ENCODE peak calls at places on chromosomes 3 and 15, in four cellular contexts. F is transverse colon, E is stomach, A is HCT116. G is an unnamed sample.

GRCh38 chr3:70861234-70861633 is 548.8 kb upstream of the MDFIC2 start:
- DNase-seq in F (no peak), A (no peak), E (no peak), G (no peak)

GRCh38 chr3:159988617-159989251 is at the start of gene IL12A:
- DNase-seq in F (peak; percentile 90), A (peak; percentile 52), E (peak; percentile 85), G (peak; percentile 72)

GRCh38 chr3:9947025-9947995 is 4.9 kb downstream of the PRRT3 start:
- DNase-seq in E (peak; percentile 81), A (peak; percentile 74), F (peak; percentile 80), G (peak; percentile 47)

GRCh38 chr3:67305160-67305559 is 307.1 kb downstream of the KBTBD8 start:
- DNase-seq in A (no peak), F (no peak), E (no peak), G (no peak)

GRCh38 chr15:48935236-48935635 is 28.5 kb downstream of the SHC4 start:
- DNase-seq in E (no peak), A (no peak), F (no peak), G (no peak)

GRCh38 chr15:36926422-36926815 is 173.9 kb downstream of the MEIS2 start:
- DNase-seq in F (no peak), E (no peak), A (no peak), G (no peak)

GRCh38 chr15:26848498-26848897 is 18.4 kb upstream of the GABRA5 start:
- DNase-seq in F (no peak), A (no peak), E (no peak), G (no peak)

GRCh38 chr3:88362428-88362827 is 212.7 kb downstream of the C3orf38 start:
- DNase-seq in E (no peak), F (peak; percentile 18), A (no peak), G (no peak)

GRCh38 chr15:61811952-61812351 is 248.3 kb downstream of the VPS13C start:
- DNase-seq in A (no peak), F (no peak), E (no peak), G (no peak)

GRCh38 chr3:7927015-7927414 is 574.6 kb upstream of the LMCD1 start:
- DNase-seq in E (no peak), A (no peak), F (no peak), G (no peak)

GRCh38 chr15:85614059-85614458 is 180.7 kb downstream of the KLHL25 start:
- DNase-seq in F (no peak), E (no peak), A (no peak), G (no peak)

GRCh38 chr3:67033091-67033490 is 35.0 kb downstream of the KBTBD8 start:
- DNase-seq in E (no peak), F (no peak), A (no peak), G (no peak)

GRCh38 chr15:71603379-71603778 is 207.0 kb upstream of the NR2E3 start:
- DNase-seq in A (no peak), E (no peak), F (no peak), G (no peak)

GRCh38 chr3:62727576-62727975 is 147.6 kb downstream of the CADPS start:
- DNase-seq in F (no peak), E (no peak), A (no peak), G (no peak)

GRCh38 chr3:129352650-129353588 is 74.2 kb downstream of the HMCES start:
- DNase-seq in E (no peak), A (no peak), F (no peak), G (no peak)

GRCh38 chr3:173970206-173970605 is 572.7 kb downstream of the NLGN1 start:
- DNase-seq in E (no peak), A (no peak), F (no peak), G (no peak)

GRCh38 chr3:105316307-105316706 is 50.4 kb upstream of the ALCAM start:
- DNase-seq in F (no peak), A (no peak), E (no peak), G (no peak)

GRCh38 chr3:160330690-160331089 is 68.3 kb downstream of the IFT80 start:
- DNase-seq in A (no peak), E (no peak), F (no peak), G (no peak)

GRCh38 chr3:13206799-13207577 is 133.8 kb upstream of the IQSEC1 start:
- DNase-seq in E (no peak), F (no peak), A (no peak), G (no peak)

GRCh38 chr3:127889976-127890650 is 24.9 kb upstream of the KBTBD12 start:
- DNase-seq in E (no peak), F (no peak), A (no peak), G (no peak)

GRCh38 chr3:60708191-60708975 is 542.9 kb downstream of the FHIT start:
- DNase-seq in E (no peak), A (no peak), F (no peak), G (no peak)

GRCh38 chr15:78358114-78358513 is 18.0 kb downstream of the CRABP1 start:
- DNase-seq in A (no peak), F (no peak), E (no peak), G (no peak)

GRCh38 chr15:31155136-31155535 is 53.6 kb upstream of the TRPM1 start:
- DNase-seq in E (no peak), A (no peak), F (no peak), G (no peak)

GRCh38 chr3:46470831-46471230 is 6.1 kb upstream of the LTF start:
- DNase-seq in E (no peak), A (no peak), F (no peak), G (no peak)

GRCh38 chr3:127420825-127421224 is 133.0 kb upstream of the PRR20G start:
- DNase-seq in A (no peak), E (no peak), F (no peak), G (no peak)

GRCh38 chr15:86162172-86162591 is 82.5 kb downstream of the AGBL1 start:
- DNase-seq in E (no peak), A (no peak), F (no peak), G (no peak)

GRCh38 chr3:16305121-16305541 is 40.1 kb downstream of the OXNAD1 start:
- DNase-seq in F (no peak), A (no peak), E (no peak), G (no peak)

GRCh38 chr3:159832024-159832423 is 156.6 kb upstream of the IL12A start:
- DNase-seq in A (no peak), F (no peak), E (no peak), G (no peak)

GRCh38 chr15:69996321-69996720 is 101.4 kb downstream of the TLE3 start:
- DNase-seq in A (no peak), E (no peak), F (no peak), G (no peak)

GRCh38 chr15:45116006-45116481 is 1.9 kb downstream of the DUOXA2 start:
- DNase-seq in E (no peak), A (no peak), F (no peak), G (no peak)

GRCh38 chr3:29314727-29315088 is 33.8 kb downstream of the RBMS3 start:
- DNase-seq in F (no peak), A (no peak), E (no peak), G (no peak)

GRCh38 chr3:143685483-143685882 is 162.8 kb downstream of the SLC9A9 start:
- DNase-seq in F (no peak), A (no peak), E (no peak), G (no peak)

GRCh38 chr3:73561494-73561893 is 63.2 kb downstream of the PDZRN3 start:
- DNase-seq in E (no peak), F (no peak), A (no peak), G (no peak)

GRCh38 chr3:31997500-31997899 is 15.9 kb downstream of the ZNF860 start:
- DNase-seq in A (no peak), F (no peak), E (no peak), G (no peak)

GRCh38 chr3:6088433-6088832 is 772.5 kb upstream of the GRM7 start:
- DNase-seq in F (no peak), A (no peak), E (no peak), G (no peak)

GRCh38 chr3:172707967-172708366 is 2.9 kb downstream of the NCEH1 start:
- DNase-seq in A (no peak), E (no peak), F (no peak), G (no peak)
- H3K27ac ChIP-seq in A (no peak overlapping the region), E (no peak overlapping the region), F (no peak overlapping the region), G (no peak overlapping the region)

GRCh38 chr3:48188266-48189201 is at the start of gene CDC25A:
- DNase-seq in A (peak; percentile 98), E (peak; percentile 96), F (peak; percentile 98), G (peak; percentile 97)
- TF ChIP-seq POLR2AphosphoS5 in A (peak; percentile 72), E (peak; percentile 49), F (peak; percentile 57), G (peak; percentile 83)

GRCh38 chr15:38613085-38613484 is 48.5 kb upstream of the RASGRP1 start:
- DNase-seq in F (no peak), A (no peak), E (no peak), G (no peak)
- H3K27me3 ChIP-seq in F (no peaks in the 10 kb centered on the region), A (peaks cover 20% of the 10 kb centered on the region), E (no peaks in the 10 kb centered on the region), G (no peaks in the 10 kb centered on the region)

DNA sequence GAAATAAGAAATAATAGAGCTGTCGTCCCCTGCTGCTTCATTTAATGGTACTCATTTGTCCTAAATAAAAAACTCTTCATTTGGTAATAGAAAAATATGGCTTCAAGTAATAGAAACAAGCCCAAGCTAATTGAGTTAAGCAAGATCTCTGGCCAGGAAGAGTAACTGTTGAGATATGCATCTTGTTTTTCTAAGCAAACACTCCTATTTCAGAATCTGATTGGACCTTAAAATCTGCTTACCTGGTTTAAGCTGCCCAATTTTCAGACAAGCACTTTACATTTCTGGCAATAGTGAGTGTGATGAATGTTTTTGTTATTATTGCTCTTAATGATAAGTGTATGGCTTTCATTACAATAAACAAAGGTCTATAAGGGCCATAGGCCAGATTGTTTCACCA is 86.2 kb downstream of the CMSS1 start:
- DNase-seq in F (no peak), E (no peak), A (no peak), G (no peak)
- H3K27ac ChIP-seq in F (no peak overlapping the region), E (no peak overlapping the region), A (no peak overlapping the region), G (peak overlapping the region; percentile 71)

GRCh38 chr3:186053954-186054353 is 54.9 kb downstream of the ETV5 start:
- DNase-seq in A (no peak), E (no peak), F (no peak), G (no peak)

GRCh38 chr3:186052096-186052495 is 56.8 kb downstream of the ETV5 start:
- DNase-seq in E (no peak), A (no peak), F (no peak), G (no peak)

GRCh38 chr3:186057594-186057993 is 51.3 kb downstream of the ETV5 start:
- DNase-seq in F (no peak), E (no peak), A (no peak), G (no peak)

GRCh38 chr3:186058225-186058624 is 50.7 kb downstream of the ETV5 start:
- DNase-seq in E (no peak), A (no peak), F (no peak), G (no peak)

DNA sequence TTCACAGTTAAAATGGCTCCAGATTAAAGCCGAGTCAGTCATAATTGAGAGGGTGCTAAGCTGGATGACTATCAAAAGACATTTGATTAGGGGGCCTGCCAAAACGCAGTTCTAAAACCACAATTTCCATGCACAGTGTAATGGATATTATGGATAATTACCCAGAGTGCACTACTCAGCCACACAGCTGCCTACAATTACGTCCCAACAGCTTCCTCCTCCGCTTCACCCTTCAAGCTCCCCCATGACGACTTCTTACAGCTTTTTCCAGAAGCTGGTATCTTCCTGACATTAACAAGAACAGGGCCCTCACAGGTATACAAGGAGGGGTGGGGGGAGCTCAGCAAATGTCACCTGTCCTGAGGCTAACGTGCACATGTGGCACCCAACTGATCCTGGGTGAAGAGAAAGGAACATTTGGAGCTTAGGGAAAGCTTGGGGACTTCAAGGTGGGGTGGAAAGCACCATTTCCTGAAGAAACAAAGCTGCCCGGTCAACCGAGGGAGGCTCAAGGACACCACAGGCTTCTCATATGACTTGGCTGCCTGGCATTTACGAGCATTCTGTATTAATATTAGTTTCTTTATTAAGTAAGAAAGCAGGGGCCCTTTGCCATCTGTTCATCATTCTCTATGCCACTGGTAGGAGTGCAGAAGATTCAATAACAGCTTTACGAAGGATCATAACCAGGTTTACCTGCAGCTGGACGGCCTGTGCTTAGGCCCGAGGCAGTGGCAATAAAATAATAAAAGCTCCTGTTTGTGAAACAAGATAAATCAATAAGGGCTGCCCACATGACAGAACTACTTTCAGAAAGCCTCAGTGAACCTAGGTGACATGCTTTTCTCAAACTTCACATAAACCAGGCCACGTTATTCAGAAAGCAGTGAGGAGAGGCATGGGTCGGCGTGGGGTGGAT is 54.1 kb downstream of the ETV5 start:
- DNase-seq in F (no peak), A (no peak), E (no peak), G (no peak)
- TF ChIP-seq POLR2AphosphoS5 in F (no peak), A (no peak), E (no peak), G (no peak)